ENCODE peak calls at places on chromosomes 5 and 9, in six cellular contexts. G, L, Z, T, W and B are unnamed samples.
A peak's percentile ranks its signal among the peaks of the same experiment; 100 is the strongest.

GRCh38 chr5:72234265-72234700 is 85.8 kb downstream of the MRPS27 start:
- DNase-seq in G (peak; percentile 52), L (no peak), Z (no peak), T (peak; percentile 66), W (no peak), B (peak; percentile 16)

GRCh38 chr5:115271295-115272060 is 8.8 kb upstream of the PGGT1B start:
- DNase-seq in G (no peak), L (no peak), Z (no peak), T (no peak), W (no peak), B (no peak)

GRCh38 chr5:74653991-74654390 is 13.5 kb upstream of the ENC1 start:
- DNase-seq in G (no peak), L (no peak), Z (no peak), T (no peak), W (no peak), B (no peak)

GRCh38 chr9:74334308-74334707 is 162.8 kb upstream of the RORB start:
- DNase-seq in G (no peak), L (no peak), Z (no peak), T (no peak), W (no peak), B (no peak)

GRCh38 chr9:130234340-130235260 is 31.0 kb upstream of the HMCN2 start:
- DNase-seq in G (no peak), L (no peak), Z (no peak), T (no peak), W (no peak), B (no peak)

GRCh38 chr9:127871531-127871930 is 5.9 kb downstream of the AK1 start:
- DNase-seq in G (no peak), L (no peak), Z (no peak), T (no peak), W (no peak), B (no peak)

GRCh38 chr9:35490155-35490909 is 421 bp downstream of the RUSC2 start:
- DNase-seq in G (no peak), L (no peak), Z (peak; percentile 66), T (no peak), W (peak; percentile 52), B (no peak)

GRCh38 chr5:52134013-52134650 is 653.6 kb upstream of the ITGA1 start:
- DNase-seq in G (no peak), L (no peak), Z (no peak), T (no peak), W (peak; percentile 6), B (no peak)

GRCh38 chr5:147176422-147176821 is 58.4 kb upstream of the STK32A start:
- DNase-seq in G (no peak), L (no peak), Z (no peak), T (no peak), W (no peak), B (no peak)

GRCh38 chr5:170338933-170339779 is 41.6 kb upstream of the LCP2 start:
- DNase-seq in G (no peak), L (no peak), Z (peak; percentile 72), T (peak; percentile 51), W (no peak), B (no peak)

GRCh38 chr5:108266235-108266634 is 115.7 kb downstream of the FBXL17 start:
- DNase-seq in G (no peak), L (no peak), Z (no peak), T (no peak), W (no peak), B (no peak)

GRCh38 chr9:104091708-104092107 is 2.4 kb upstream of the SMC2 start:
- DNase-seq in G (no peak), L (peak; percentile 32), Z (no peak), T (no peak), W (no peak), B (peak; percentile 54)

GRCh38 chr9:131772940-131773339 is 33.1 kb upstream of the RAPGEF1 start:
- DNase-seq in G (no peak), L (no peak), Z (no peak), T (no peak), W (no peak), B (no peak)

GRCh38 chr5:145502906-145503305 is 332.2 kb downstream of the PRELID2 start:
- DNase-seq in G (no peak), L (no peak), Z (no peak), T (no peak), W (peak; percentile 23), B (no peak)
- TF ChIP-seq GABPA in G (no peak), L (no peak), Z (no peak), T (no peak), W (no peak), B (no peak)

GRCh38 chr9:116154334-116154975 is 864 bp downstream of the PAPPA start:
- DNase-seq in G (no peak), L (no peak), Z (peak; percentile 71), T (no peak), W (peak; percentile 83), B (no peak)

GRCh38 chr9:116156621-116157314 is 3.2 kb downstream of the PAPPA start:
- DNase-seq in G (no peak), L (no peak), Z (peak; percentile 67), T (no peak), W (peak; percentile 44), B (no peak)

GRCh38 chr9:116154976-116155699 is 1.5 kb downstream of the PAPPA start:
- DNase-seq in G (no peak), L (no peak), Z (peak; percentile 56), T (no peak), W (peak; percentile 39), B (no peak)

GRCh38 chr9:116153765-116154333 is at the start of gene PAPPA:
- DNase-seq in G (no peak), L (no peak), Z (peak; percentile 53), T (no peak), W (no peak), B (no peak)

DNA sequence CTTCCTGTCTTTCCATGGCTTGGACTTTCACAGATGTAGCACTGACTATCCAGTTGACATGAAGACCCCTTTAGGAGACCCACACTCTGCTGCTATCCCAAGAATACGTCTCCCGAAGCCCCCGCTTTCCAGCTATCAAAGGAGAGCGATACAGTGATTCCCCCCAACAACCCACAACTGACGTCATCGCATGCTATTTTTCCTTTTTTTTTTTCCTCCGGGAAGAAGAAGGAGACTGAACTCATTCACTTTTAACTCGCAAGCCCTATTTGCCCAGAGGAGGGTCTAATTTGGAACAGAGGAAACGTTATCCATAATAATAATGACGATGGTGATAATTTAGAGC is 2.1 kb downstream of the PAPPA start:
- DNase-seq in G (no peak), L (no peak), Z (no peak), T (no peak), W (peak; percentile 38), B (no peak)
- TF ChIP-seq GABPA in G (no peak), L (no peak), Z (no peak), T (no peak), W (no peak), B (no peak)

DNA sequence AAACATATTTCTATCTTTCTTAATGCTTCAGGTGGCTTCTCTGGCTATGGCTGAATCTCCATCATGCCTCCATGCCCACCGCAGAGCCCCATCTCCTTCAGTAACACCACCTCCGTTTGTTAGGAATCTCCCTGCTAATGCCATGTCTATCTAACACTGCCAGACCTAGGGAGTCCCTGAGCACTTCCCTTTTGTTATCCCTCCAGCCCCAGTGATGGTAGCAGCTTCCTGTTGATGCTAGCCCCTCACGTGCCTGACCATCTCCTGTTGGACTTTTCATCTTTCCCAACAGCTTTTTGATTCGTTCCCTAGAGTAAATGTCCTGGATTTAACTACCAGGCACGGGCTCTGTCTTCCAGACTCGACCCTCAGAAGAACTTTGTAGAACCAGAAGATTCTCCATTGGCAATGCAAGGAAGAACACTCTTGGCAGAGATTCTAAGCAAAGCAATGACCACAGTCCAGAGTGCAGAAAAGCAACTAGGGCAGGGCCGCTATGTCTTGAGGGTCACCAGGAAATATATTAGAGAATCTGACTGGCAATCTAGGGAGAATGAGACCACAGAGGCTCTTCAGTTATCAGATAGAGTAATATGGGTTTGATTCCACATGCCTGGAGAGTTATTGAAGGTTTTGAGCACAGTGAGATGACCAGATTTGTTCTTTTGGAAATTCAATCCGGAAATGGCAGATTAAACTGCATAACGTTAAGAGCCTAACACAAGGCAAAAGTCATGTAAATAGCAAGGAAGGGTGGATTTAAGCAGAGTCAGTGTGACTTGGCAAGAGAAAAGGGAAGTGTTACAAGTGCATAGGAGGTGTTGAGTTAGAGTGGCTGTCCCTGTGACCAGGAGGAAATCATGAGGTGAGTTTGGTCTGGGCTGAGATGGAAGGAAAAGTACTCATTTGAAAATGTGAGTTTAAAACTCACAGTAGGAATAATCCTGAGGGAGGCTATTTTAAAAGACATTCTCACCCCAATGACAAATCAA is 555.2 kb downstream of the ACTL7B start:
- DNase-seq in G (no peak), L (no peak), Z (no peak), T (no peak), W (no peak), B (peak; percentile 60)
- TF ChIP-seq GABPA in G (no peak), L (no peak), Z (no peak), T (no peak), W (no peak), B (no peak)

GRCh38 chr9:94030318-94031179 is 53.7 kb upstream of the PTPDC1 start:
- DNase-seq in G (peak; percentile 26), L (peak; percentile 77), Z (peak; percentile 89), T (peak; percentile 94), W (peak; percentile 95), B (peak; percentile 86)
- TF ChIP-seq GABPA in G (no peak), L (no peak), Z (no peak), T (peak; percentile 21), W (no peak), B (no peak)